ENCODE peak calls at places on chromosomes 5 and 9, in six cellular contexts. G is aorta, J is breast epithelium, M is A549, F is left ventricle myocardium inferior, X is psoas muscle. C is an unnamed sample.

GRCh38 chr9:102113191-102113590 is 374.7 kb upstream of the GRIN3A start:
- DNase-seq in G (no peak), J (no peak), M (no peak), F (no peak), X (no peak), C (no peak)

GRCh38 chr5:37771203-37771611 is 68.6 kb downstream of the GDNF start:
- DNase-seq in G (no peak), J (no peak), M (no peak), F (no peak), X (no peak), C (no peak)

GRCh38 chr9:456365-456764 is 241.7 kb downstream of the DOCK8 start:
- DNase-seq in G (no peak), J (no peak), M (no peak), F (peak; percentile 51), X (peak; percentile 56), C (no peak)

GRCh38 chr9:128921881-128922763 is 1.3 kb downstream of the PHYHD1 start:
- DNase-seq in G (peak; percentile 74), J (peak; percentile 39), M (no peak), F (peak; percentile 58), X (peak; percentile 78), C (peak; percentile 70)

GRCh38 chr9:2743937-2744529 is 26.7 kb downstream of the KCNV2 start:
- DNase-seq in G (no peak), J (no peak), M (no peak), F (no peak), X (no peak), C (no peak)

GRCh38 chr5:122924203-122924602 is 78.8 kb downstream of the SNX24 start:
- DNase-seq in G (peak; percentile 44), J (no peak), M (no peak), F (no peak), X (no peak), C (no peak)

GRCh38 chr5:16913840-16914435 is 22.1 kb downstream of the MYO10 start:
- DNase-seq in G (no peak), J (no peak), M (no peak), F (no peak), X (no peak), C (no peak)

GRCh38 chr5:65808818-65809217 is 86.8 kb downstream of the NLN start:
- DNase-seq in G (no peak), J (no peak), M (peak; percentile 16), F (no peak), X (no peak), C (no peak)

GRCh38 chr9:5999443-6000104 is 15.8 kb downstream of the RANBP6 start:
- DNase-seq in G (no peak), J (no peak), M (no peak), F (no peak), X (no peak), C (no peak)

GRCh38 chr5:56757077-56757476 is 58.3 kb upstream of the MAP3K1 start:
- DNase-seq in G (no peak), J (peak; percentile 70), M (no peak), F (no peak), X (no peak), C (no peak)

GRCh38 chr9:124222918-124223720 is 34.6 kb upstream of the NEK6 start:
- DNase-seq in G (peak; percentile 93), J (peak; percentile 68), M (no peak), F (peak; percentile 80), X (peak; percentile 84), C (peak; percentile 59)

GRCh38 chr5:32173394-32174010 is 617 bp downstream of the GOLPH3 start:
- DNase-seq in G (peak; percentile 79), J (peak; percentile 52), M (peak; percentile 60), F (peak; percentile 54), X (peak; percentile 84), C (peak; percentile 59)

GRCh38 chr5:32332971-32333370 is 20.2 kb upstream of the MTMR12 start:
- DNase-seq in G (no peak), J (no peak), M (no peak), F (no peak), X (no peak), C (no peak)

GRCh38 chr5:115629903-115630302 is 4.1 kb upstream of the TMED7 start:
- DNase-seq in G (no peak), J (no peak), M (no peak), F (no peak), X (no peak), C (no peak)

GRCh38 chr9:104868687-104869404 is 59.1 kb downstream of the ABCA1 start:
- DNase-seq in G (peak; percentile 88), J (peak; percentile 47), M (peak; percentile 55), F (peak; percentile 69), X (peak; percentile 86), C (peak; percentile 47)
- H3K27ac ChIP-seq in G (no peak overlapping the region), J (peak overlapping the region; percentile 70), M (peak overlapping the region; percentile 83), F (peak overlapping the region; percentile 79), X (peak overlapping the region; percentile 81), C (peak overlapping the region; percentile 61)

GRCh38 chr5:34719029-34719428 is 62.9 kb downstream of the RAI14 start:
- DNase-seq in G (no peak), J (no peak), M (no peak), F (no peak), X (no peak), C (no peak)

GRCh38 chr5:34715711-34716110 is 59.6 kb downstream of the RAI14 start:
- DNase-seq in G (no peak), J (no peak), M (no peak), F (no peak), X (no peak), C (no peak)

GRCh38 chr5:34718516-34718915 is 62.4 kb downstream of the RAI14 start:
- DNase-seq in G (no peak), J (no peak), M (no peak), F (no peak), X (no peak), C (no peak)

GRCh38 chr5:34716986-34717385 is 60.9 kb downstream of the RAI14 start:
- DNase-seq in G (no peak), J (no peak), M (no peak), F (no peak), X (no peak), C (no peak)

DNA sequence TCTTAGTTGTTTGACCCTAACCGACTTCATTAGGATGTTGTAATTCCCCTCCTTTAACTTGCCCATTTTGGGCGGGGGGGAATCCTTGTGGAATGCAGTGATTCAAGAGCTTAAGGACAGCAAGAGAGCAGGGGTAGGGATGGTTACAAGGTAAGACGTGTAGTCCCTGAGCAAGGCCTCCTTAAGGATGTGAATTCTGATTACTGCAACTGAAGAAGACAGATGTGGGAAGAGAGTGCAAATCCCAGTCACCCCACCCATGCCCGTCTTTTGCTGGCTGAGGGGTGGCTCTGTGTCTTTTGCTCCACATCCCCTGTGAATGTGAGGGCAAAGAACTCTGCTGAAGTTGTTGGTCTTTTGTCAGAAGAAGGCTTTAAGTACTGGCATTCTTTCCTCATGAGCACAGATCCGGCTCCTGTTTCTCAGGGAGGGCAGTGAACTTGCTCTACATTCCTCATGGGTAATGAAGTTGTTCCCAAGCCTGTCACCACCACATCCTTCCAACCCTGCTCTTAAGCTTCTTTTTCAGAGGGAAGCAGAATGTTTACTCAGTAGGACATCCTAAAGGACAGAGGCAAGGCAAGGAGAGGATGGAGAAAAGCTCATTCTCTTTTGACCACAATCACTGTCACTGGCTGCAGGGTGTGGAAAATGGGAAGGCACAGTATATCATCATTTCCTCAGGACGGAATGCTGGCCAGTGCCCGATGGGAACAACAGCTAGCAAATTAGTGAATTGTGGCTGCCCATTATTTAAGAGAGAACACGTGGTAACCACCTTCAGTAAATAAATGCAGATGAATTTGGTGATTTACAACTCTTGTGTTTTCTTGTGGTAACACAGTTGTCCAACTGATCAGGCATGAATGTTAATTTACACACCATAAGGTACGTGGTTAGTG is 61.5 kb downstream of the RAI14 start:
- DNase-seq in G (no peak), J (no peak), M (peak; percentile 47), F (no peak), X (no peak), C (no peak)
- H3K4me3 ChIP-seq in G (no peak overlapping the region), J (no peak overlapping the region), M (no peak overlapping the region), F (no peak overlapping the region), X (no peak overlapping the region), C (no peak overlapping the region)

GRCh38 chr5:126961702-126962101 is 68.7 kb downstream of the MARCHF3 start:
- DNase-seq in G (no peak), J (no peak), M (no peak), F (no peak), X (no peak), C (no peak)

GRCh38 chr5:126963822-126964375 is 66.5 kb downstream of the MARCHF3 start:
- DNase-seq in G (no peak), J (no peak), M (no peak), F (no peak), X (no peak), C (no peak)

GRCh38 chr5:126967808-126968466 is 62.4 kb downstream of the MARCHF3 start:
- DNase-seq in G (no peak), J (no peak), M (no peak), F (no peak), X (no peak), C (no peak)

GRCh38 chr5:126965061-126965475 is 65.3 kb downstream of the MARCHF3 start:
- DNase-seq in G (no peak), J (no peak), M (no peak), F (no peak), X (no peak), C (no peak)

DNA sequence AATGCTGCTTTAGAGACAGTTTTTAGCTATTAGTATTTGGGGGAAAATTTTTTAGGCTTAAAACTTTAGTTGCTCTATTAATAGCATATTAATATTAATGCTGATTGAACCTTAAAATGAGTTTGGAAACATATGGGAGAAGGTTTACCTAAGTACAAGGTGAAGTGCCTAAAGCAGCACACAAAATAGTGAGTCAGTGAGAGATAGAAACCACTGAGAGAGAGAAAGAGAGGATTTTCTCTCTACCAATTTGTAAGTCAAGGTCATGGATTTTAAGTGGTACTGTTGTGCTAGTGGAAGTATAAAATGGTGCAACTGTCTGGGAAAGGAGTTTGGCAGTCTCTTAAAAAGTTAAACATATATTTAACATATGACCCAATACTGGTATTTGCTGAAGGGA is 64.9 kb downstream of the MARCHF3 start:
- DNase-seq in G (no peak), J (no peak), M (no peak), F (no peak), X (no peak), C (no peak)
- H3K4me1 ChIP-seq in G (peaks cover under 1% of the 10 kb centered on the region), J (no peaks in the 10 kb centered on the region), M (no peaks in the 10 kb centered on the region), F (peaks cover 47% of the 10 kb centered on the region), X (peaks cover 5% of the 10 kb centered on the region), C (no peaks in the 10 kb centered on the region)

GRCh38 chr5:143652104-143652700 is 159.8 kb upstream of the HMHB1 start:
- DNase-seq in G (no peak), J (no peak), M (no peak), F (no peak), X (no peak), C (no peak)

GRCh38 chr5:143649869-143650268 is 162.1 kb upstream of the HMHB1 start:
- DNase-seq in G (no peak), J (no peak), M (no peak), F (no peak), X (no peak), C (no peak)

GRCh38 chr5:143653256-143653655 is 158.7 kb upstream of the HMHB1 start:
- DNase-seq in G (no peak), J (no peak), M (no peak), F (no peak), X (no peak), C (no peak)

GRCh38 chr5:143650296-143650695 is 161.7 kb upstream of the HMHB1 start:
- DNase-seq in G (peak; percentile 59), J (no peak), M (no peak), F (no peak), X (no peak), C (no peak)

DNA sequence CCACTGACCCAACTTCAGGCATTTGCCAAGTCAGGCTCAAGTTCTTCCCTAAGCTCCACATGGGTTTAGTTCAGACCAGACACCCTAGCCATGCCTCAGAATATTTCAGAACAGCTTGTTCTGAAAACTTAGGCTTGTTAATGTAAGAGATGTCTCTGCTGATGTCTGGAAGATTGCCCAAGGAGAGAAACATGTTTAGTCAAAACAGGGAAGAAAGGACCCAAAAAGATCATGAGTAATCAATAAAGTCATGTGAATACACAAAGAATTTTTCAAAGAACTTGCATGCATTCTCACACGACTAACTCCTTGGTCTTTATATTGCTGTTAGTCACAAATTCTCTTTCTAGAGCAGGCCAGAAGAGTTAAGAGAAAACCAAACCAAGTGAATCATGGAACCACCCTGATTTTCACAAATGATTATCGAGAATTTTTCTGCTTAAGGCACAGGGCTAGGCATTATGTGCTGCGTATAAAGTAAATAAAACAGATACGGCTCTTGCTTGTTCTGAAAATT is 158.1 kb upstream of the HMHB1 start:
- DNase-seq in G (no peak), J (no peak), M (no peak), F (no peak), X (no peak), C (no peak)
- H3K27ac ChIP-seq in G (no peak overlapping the region), J (no peak overlapping the region), M (no peak overlapping the region), F (no peak overlapping the region), X (no peak overlapping the region), C (no peak overlapping the region)

C was measured in lung.